ENCODE peak calls at places on chromosome 10, in six cellular contexts. One of them, this sample, is unnamed.

GRCh38 chr10:49139866-49140195 is 6.0 kb upstream of the FAM170B start:
- DNase-seq in GM23338: no peak
- DNase-seq in brain microvascular endothelial cell: peak
- DNase-seq in heart right ventricle: no peak
- DNase-seq in ureter: no peak
- DNase-seq in SHP77 treated with DMSO at 0.1 percent for 48 hours: no peak
- DNase-seq in this sample: peak

GRCh38 chr10:21030096-21030495 is 133.0 kb upstream of the NEBL start:
- DNase-seq in GM23338: no peak
- DNase-seq in brain microvascular endothelial cell: peak
- DNase-seq in heart right ventricle: no peak
- DNase-seq in ureter: peak
- DNase-seq in SHP77 treated with DMSO at 0.1 percent for 48 hours: no peak
- DNase-seq in this sample: no peak

GRCh38 chr10:131977323-131978096 is 4.2 kb downstream of the BNIP3 start:
- DNase-seq in GM23338: no peak
- DNase-seq in brain microvascular endothelial cell: no peak
- DNase-seq in heart right ventricle: no peak
- DNase-seq in ureter: no peak
- DNase-seq in SHP77 treated with DMSO at 0.1 percent for 48 hours: no peak
- DNase-seq in this sample: no peak

GRCh38 chr10:132631348-132631735 is 93.8 kb downstream of the INPP5A start:
- DNase-seq in GM23338: no peak
- DNase-seq in brain microvascular endothelial cell: peak
- DNase-seq in heart right ventricle: peak
- DNase-seq in ureter: peak
- DNase-seq in SHP77 treated with DMSO at 0.1 percent for 48 hours: no peak
- DNase-seq in this sample: no peak

GRCh38 chr10:129114588-129114987 is 352.5 kb upstream of the MGMT start:
- DNase-seq in GM23338: no peak
- DNase-seq in brain microvascular endothelial cell: no peak
- DNase-seq in heart right ventricle: no peak
- DNase-seq in ureter: no peak
- DNase-seq in SHP77 treated with DMSO at 0.1 percent for 48 hours: no peak
- DNase-seq in this sample: no peak

GRCh38 chr10:88525371-88526079 is 57.6 kb downstream of the RNLS start:
- DNase-seq in GM23338: no peak
- DNase-seq in brain microvascular endothelial cell: peak
- DNase-seq in heart right ventricle: no peak
- DNase-seq in ureter: peak
- DNase-seq in SHP77 treated with DMSO at 0.1 percent for 48 hours: no peak
- DNase-seq in this sample: peak

GRCh38 chr10:92523639-92524038 is 50.3 kb downstream of the IDE start:
- DNase-seq in GM23338: no peak
- DNase-seq in brain microvascular endothelial cell: no peak
- DNase-seq in heart right ventricle: no peak
- DNase-seq in ureter: no peak
- DNase-seq in SHP77 treated with DMSO at 0.1 percent for 48 hours: no peak
- DNase-seq in this sample: no peak

GRCh38 chr10:27661511-27662286 is 83.9 kb downstream of the MKX start:
- DNase-seq in GM23338: no peak
- DNase-seq in brain microvascular endothelial cell: no peak
- DNase-seq in heart right ventricle: no peak
- DNase-seq in ureter: no peak
- DNase-seq in SHP77 treated with DMSO at 0.1 percent for 48 hours: no peak
- DNase-seq in this sample: peak

This sample was measured in HFFc6.